ENCODE peak calls at places on chromosome 18, in six cellular contexts. U, B, F, T, S and I are unnamed samples.

GRCh38 chr18:11040823-11041712 is 108.3 kb downstream of the PIEZO2 start:
- DNase-seq in S (peak), F (peak), U (peak), T (peak), B (no peak), I (peak)

GRCh38 chr18:7381307-7381706 is 150.4 kb downstream of the LRRC30 start:
- DNase-seq in S (no peak), B (no peak), U (no peak), T (no peak), F (no peak), I (no peak)

GRCh38 chr18:75210274-75211001 is at the start of gene TSHZ1:
- DNase-seq in F (peak), S (peak), U (peak), T (peak), B (no peak), I (peak)

GRCh38 chr18:77108821-77109692 is 23.5 kb downstream of the MBP start:
- DNase-seq in F (no peak), T (no peak), S (no peak), U (no peak), B (no peak), I (no peak)

GRCh38 chr18:49668583-49669290 is 106.9 kb downstream of the LIPG start:
- DNase-seq in S (peak), B (no peak), T (no peak), F (no peak), U (peak), I (peak)

GRCh38 chr18:43277164-43277600 is at the start of gene SYT4:
- DNase-seq in U (peak), S (peak), T (no peak), F (no peak), B (no peak), I (peak)

GRCh38 chr18:61948196-61948800 is 55.5 kb upstream of the RNF152 start:
- DNase-seq in T (no peak), F (no peak), S (no peak), B (no peak), U (no peak), I (peak)

GRCh38 chr18:43161528-43161927 is 46.0 kb upstream of the RIT2 start:
- DNase-seq in S (no peak), B (no peak), T (peak), F (no peak), U (no peak), I (peak)

GRCh38 chr18:23798249-23798648 is 109.0 kb downstream of the LAMA3 start:
- DNase-seq in B (no peak), U (no peak), T (no peak), S (no peak), F (no peak), I (no peak)

GRCh38 chr18:44680271-44681038 is at the start of gene SETBP1:
- DNase-seq in S (peak), F (no peak), B (peak), T (no peak), U (peak), I (peak)

GRCh38 chr18:10072659-10073309 is 159.0 kb downstream of the VAPA start:
- DNase-seq in U (no peak), T (no peak), F (no peak), S (no peak), B (no peak), I (peak)

GRCh38 chr18:8661754-8662573 is 43.4 kb upstream of the MTCL1 start:
- DNase-seq in T (no peak), U (peak), S (no peak), F (no peak), B (no peak), I (peak)

GRCh38 chr18:75360206-75360605 is 67.3 kb downstream of the SMIM21 start:
- DNase-seq in T (peak), B (no peak), U (no peak), S (no peak), F (no peak), I (peak)

GRCh38 chr18:63439334-63439733 is 17.1 kb upstream of the VPS4B start:
- DNase-seq in U (peak), T (peak), B (peak), F (peak), S (peak), I (peak)

GRCh38 chr18:51514128-51514527 is 316.6 kb upstream of the MEX3C start:
- DNase-seq in T (no peak), F (no peak), U (no peak), S (no peak), B (no peak), I (no peak)

GRCh38 chr18:79058007-79058406 is 11.2 kb upstream of the ATP9B start:
- DNase-seq in B (no peak), F (no peak), S (no peak), T (no peak), U (no peak), I (no peak)

GRCh38 chr18:31506024-31506742 is 8.2 kb downstream of the DSG2 start:
- DNase-seq in U (no peak), F (peak), S (no peak), T (no peak), B (no peak), I (peak)

GRCh38 chr18:3447035-3447894 is 2.7 kb upstream of the TGIF1 start:
- DNase-seq in B (no peak), F (peak), S (peak), T (no peak), U (no peak), I (peak)

GRCh38 chr18:57925706-57926105 is 118.3 kb upstream of the NEDD4L start:
- DNase-seq in T (no peak), B (no peak), S (no peak), F (no peak), U (no peak), I (peak)

GRCh38 chr18:65439184-65439583 is 311.6 kb upstream of the CDH7 start:
- DNase-seq in F (peak), U (no peak), S (no peak), B (no peak), T (no peak), I (no peak)

GRCh38 chr18:43398601-43399000 is 121.3 kb upstream of the SYT4 start:
- DNase-seq in T (no peak), F (no peak), U (no peak), S (no peak), B (no peak), I (no peak)

GRCh38 chr18:49431563-49431962 is 28.9 kb downstream of the DYM start:
- DNase-seq in T (no peak), F (no peak), U (no peak), B (no peak), S (no peak), I (peak)

GRCh38 chr18:2303517-2304238 is 267.6 kb downstream of the METTL4 start:
- DNase-seq in B (no peak), T (no peak), S (no peak), U (no peak), F (no peak), I (peak)